ENCODE peak calls at places on chromosomes 1 and 21, in ten cellular contexts. A is substantia nigra, R is NCI-H748 treated with DMSO at 0.1 percent for 48 hours, F is cardiac muscle cell, H is glutamatergic neuron, Y is fibroblast of pulmonary artery, P is mucosa of gallbladder, X is AG10803, C is A172, K is KG1. U is an unnamed sample.

GRCh38 chr1:85550784-85551516 is 29.6 kb upstream of the CCN1 start:
- DNase-seq in A (no peak), R (no peak), F (no peak), H (no peak), Y (peak), P (no peak), X (peak), C (no peak), K (no peak), U (no peak)

GRCh38 chr1:174160109-174160473 is 771 bp downstream of the RABGAP1L start:
- DNase-seq in A (peak), R (no peak), F (peak), H (peak), Y (peak), P (peak), X (peak), C (peak), K (no peak), U (no peak)

GRCh38 chr21:34885636-34886553 is 163.2 kb downstream of the RUNX1 start:
- DNase-seq in A (no peak), R (no peak), F (no peak), H (no peak), Y (peak), P (peak), X (no peak), C (peak), K (no peak), U (no peak)

GRCh38 chr1:245156736-245157505 is 2.1 kb downstream of the KIF26B start:
- DNase-seq in A (no peak), R (peak), F (peak), H (peak), Y (peak), P (no peak), X (peak), C (no peak), K (no peak), U (no peak)

GRCh38 chr1:22037520-22037919 is 15.0 kb upstream of the CDC42 start:
- DNase-seq in A (no peak), R (no peak), F (no peak), H (no peak), Y (no peak), P (no peak), X (no peak), C (no peak), K (no peak), U (no peak)

GRCh38 chr1:17016317-17016661 is 4.6 kb upstream of the ATP13A2 start:
- DNase-seq in A (no peak), R (no peak), F (no peak), H (no peak), Y (peak), P (no peak), X (peak), C (peak), K (no peak), U (no peak)

GRCh38 chr1:202162049-202162417 is 1.6 kb upstream of the PTPN7 start:
- DNase-seq in A (no peak), R (no peak), F (no peak), H (no peak), Y (no peak), P (no peak), X (no peak), C (no peak), K (peak), U (no peak)

GRCh38 chr1:68585371-68585770 is 88.5 kb upstream of the DEPDC1 start:
- DNase-seq in A (no peak), R (no peak), F (no peak), H (no peak), Y (no peak), P (no peak), X (no peak), C (no peak), K (no peak), U (no peak)

GRCh38 chr1:6130596-6130995 is 49.5 kb downstream of the CHD5 start:
- DNase-seq in A (no peak), R (no peak), F (no peak), H (no peak), Y (no peak), P (no peak), X (no peak), C (no peak), K (no peak), U (no peak)

GRCh38 chr1:157734328-157734727 is 33.8 kb upstream of the FCRL3 start:
- DNase-seq in A (no peak), R (no peak), F (peak), H (no peak), Y (no peak), P (no peak), X (no peak), C (no peak), K (no peak), U (no peak)

GRCh38 chr1:116377564-116378529 is 4.8 kb downstream of the ATP1A1 start:
- DNase-seq in A (peak), R (no peak), F (peak), H (no peak), Y (peak), P (peak), X (peak), C (peak), K (no peak), U (peak)

GRCh38 chr1:205826407-205826806 is 13.4 kb upstream of the SLC41A1 start:
- DNase-seq in A (no peak), R (no peak), F (peak), H (no peak), Y (no peak), P (no peak), X (no peak), C (no peak), K (no peak), U (no peak)

GRCh38 chr1:241624925-241625324 is 15.2 kb downstream of the CHML start:
- DNase-seq in A (no peak), R (no peak), F (no peak), H (no peak), Y (no peak), P (no peak), X (no peak), C (no peak), K (no peak), U (no peak)

GRCh38 chr1:35361638-35362037 is 93.1 kb downstream of the ZMYM4 start:
- DNase-seq in A (no peak), R (no peak), F (no peak), H (no peak), Y (no peak), P (no peak), X (no peak), C (no peak), K (no peak), U (no peak)

GRCh38 chr1:202292773-202293172 is 49.0 kb downstream of the UBE2T start:
- DNase-seq in A (no peak), R (no peak), F (no peak), H (no peak), Y (no peak), P (no peak), X (no peak), C (no peak), K (no peak), U (no peak)

GRCh38 chr1:41245659-41246058 is 3.6 kb upstream of the SCMH1 start:
- DNase-seq in A (no peak), R (no peak), F (no peak), H (no peak), Y (peak), P (no peak), X (no peak), C (peak), K (no peak), U (no peak)

GRCh38 chr1:172287207-172287606 is 133.3 kb upstream of the C1orf105 start:
- DNase-seq in A (no peak), R (no peak), F (no peak), H (no peak), Y (peak), P (peak), X (peak), C (peak), K (no peak), U (no peak)

GRCh38 chr1:32112800-32113375 is 5.0 kb downstream of the KPNA6 start:
- DNase-seq in A (no peak), R (no peak), F (no peak), H (no peak), Y (no peak), P (no peak), X (no peak), C (no peak), K (no peak), U (no peak)

GRCh38 chr1:21060523-21060922 is 116.2 kb downstream of the EIF4G3 start:
- DNase-seq in A (no peak), R (no peak), F (no peak), H (no peak), Y (no peak), P (no peak), X (no peak), C (no peak), K (no peak), U (no peak)

GRCh38 chr1:1217621-1218523 is 3.9 kb upstream of the TNFRSF4 start:
- DNase-seq in A (no peak), R (no peak), F (no peak), H (no peak), Y (peak), P (no peak), X (no peak), C (peak), K (no peak), U (no peak)

GRCh38 chr1:13541435-13542215 is 27.8 kb upstream of the LRRC38 start:
- DNase-seq in A (no peak), R (no peak), F (no peak), H (no peak), Y (no peak), P (no peak), X (no peak), C (no peak), K (no peak), U (no peak)

GRCh38 chr1:24957808-24958752 is 28.0 kb upstream of the RUNX3 start:
- DNase-seq in A (no peak), R (no peak), F (no peak), H (no peak), Y (no peak), P (no peak), X (no peak), C (no peak), K (no peak), U (no peak)

U was measured in nucleus accumbens.